ENCODE peak calls at places on chromosomes 1 and 21, in four cellular contexts. One of them, this sample, is unnamed.
A peak's percentile ranks its signal among the peaks of the same experiment; 100 is the strongest.

GRCh38 chr21:34039678-34040382 is 33.5 kb upstream of the MRPS6 start:
- DNase-seq in WTC11: no peak
- DNase-seq in SK-N-SH: no peak
- DNase-seq in GM12878: no peak
- DNase-seq in this sample: peak; percentile 41

GRCh38 chr1:47913225-47913823 is 83.9 kb downstream of the TRABD2B start:
- DNase-seq in WTC11: no peak
- DNase-seq in SK-N-SH: no peak
- DNase-seq in GM12878: no peak
- DNase-seq in this sample: no peak

GRCh38 chr1:196779093-196779492 is 4.5 kb downstream of the CFHR3 start:
- DNase-seq in WTC11: no peak
- DNase-seq in SK-N-SH: no peak
- DNase-seq in GM12878: no peak
- DNase-seq in this sample: no peak

GRCh38 chr1:147717051-147717705 is 43.2 kb downstream of the GJA5 start:
- DNase-seq in WTC11: no peak
- DNase-seq in SK-N-SH: no peak
- DNase-seq in GM12878: no peak
- DNase-seq in this sample: no peak

GRCh38 chr1:8077120-8077573 is 51.0 kb upstream of the ERRFI1 start:
- DNase-seq in WTC11: no peak
- DNase-seq in SK-N-SH: no peak
- DNase-seq in GM12878: no peak
- DNase-seq in this sample: peak; percentile 54

GRCh38 chr1:3539707-3540425 is 71.4 kb downstream of the MEGF6 start:
- DNase-seq in WTC11: no peak
- DNase-seq in SK-N-SH: peak; percentile 60
- DNase-seq in GM12878: no peak
- DNase-seq in this sample: no peak

GRCh38 chr1:67134692-67135091 is at the start of gene C1orf141:
- DNase-seq in WTC11: peak; percentile 62
- DNase-seq in SK-N-SH: no peak
- DNase-seq in GM12878: no peak
- DNase-seq in this sample: no peak

GRCh38 chr1:218526198-218526580 is 181.1 kb downstream of the TGFB2 start:
- DNase-seq in WTC11: no peak
- DNase-seq in SK-N-SH: no peak
- DNase-seq in GM12878: no peak
- DNase-seq in this sample: no peak

GRCh38 chr1:11109361-11109760 is 9.7 kb upstream of the EXOSC10 start:
- DNase-seq in WTC11: no peak
- DNase-seq in SK-N-SH: no peak
- DNase-seq in GM12878: no peak
- DNase-seq in this sample: no peak

GRCh38 chr21:31180256-31181088 is 142.2 kb upstream of the KRTAP19-8 start:
- DNase-seq in WTC11: no peak
- DNase-seq in SK-N-SH: peak; percentile 68
- DNase-seq in GM12878: no peak
- DNase-seq in this sample: peak; percentile 25

GRCh38 chr1:157992031-157992568 is 1.3 kb upstream of the KIRREL1 start:
- DNase-seq in WTC11: peak; percentile 77
- DNase-seq in SK-N-SH: peak; percentile 63
- DNase-seq in GM12878: no peak
- DNase-seq in this sample: peak; percentile 66

GRCh38 chr1:149978547-149979023 is 31.9 kb downstream of the OTUD7B start:
- DNase-seq in WTC11: no peak
- DNase-seq in SK-N-SH: no peak
- DNase-seq in GM12878: no peak
- DNase-seq in this sample: no peak

GRCh38 chr1:31418626-31419025 is 5.6 kb downstream of the SERINC2 start:
- DNase-seq in WTC11: no peak
- DNase-seq in SK-N-SH: no peak
- DNase-seq in GM12878: no peak
- DNase-seq in this sample: no peak

GRCh38 chr1:71565267-71565666 is 484.4 kb upstream of the ZRANB2 start:
- DNase-seq in WTC11: no peak
- DNase-seq in SK-N-SH: no peak
- DNase-seq in GM12878: no peak
- DNase-seq in this sample: no peak

GRCh38 chr1:154607084-154607747 is 770 bp downstream of the ADAR start:
- DNase-seq in WTC11: peak; percentile 21
- DNase-seq in SK-N-SH: peak; percentile 34
- DNase-seq in GM12878: no peak
- DNase-seq in this sample: no peak

GRCh38 chr21:38310619-38311018 is 53.8 kb downstream of the KCNJ15 start:
- DNase-seq in WTC11: no peak
- DNase-seq in SK-N-SH: no peak
- DNase-seq in GM12878: no peak
- DNase-seq in this sample: no peak

GRCh38 chr1:185420588-185421081 is 103.6 kb upstream of the IVNS1ABP start:
- DNase-seq in WTC11: no peak
- DNase-seq in SK-N-SH: no peak
- DNase-seq in GM12878: no peak
- DNase-seq in this sample: no peak

GRCh38 chr1:106620521-106620954 is 435.9 kb upstream of the PRMT6 start:
- DNase-seq in WTC11: no peak
- DNase-seq in SK-N-SH: no peak
- DNase-seq in GM12878: no peak
- DNase-seq in this sample: no peak

GRCh38 chr1:228647523-228648444 is 87.5 kb upstream of the RHOU start:
- DNase-seq in WTC11: peak; percentile 58
- DNase-seq in SK-N-SH: peak; percentile 63
- DNase-seq in GM12878: no peak
- DNase-seq in this sample: no peak

GRCh38 chr1:6599141-6599975 is 3.3 kb downstream of the KLHL21 start:
- DNase-seq in WTC11: no peak
- DNase-seq in SK-N-SH: no peak
- DNase-seq in GM12878: no peak
- DNase-seq in this sample: no peak

GRCh38 chr1:147475488-147475887 is 65.8 kb upstream of the BCL9 start:
- DNase-seq in WTC11: no peak
- DNase-seq in SK-N-SH: no peak
- DNase-seq in GM12878: no peak
- DNase-seq in this sample: no peak

GRCh38 chr1:42424201-42424600 is 31.6 kb downstream of the ZMYND12 start:
- DNase-seq in WTC11: no peak
- DNase-seq in SK-N-SH: no peak
- DNase-seq in GM12878: no peak
- DNase-seq in this sample: no peak

GRCh38 chr1:85585845-85586244 is 5.3 kb downstream of the CCN1 start:
- DNase-seq in WTC11: no peak
- DNase-seq in SK-N-SH: no peak
- DNase-seq in GM12878: no peak
- DNase-seq in this sample: no peak

GRCh38 chr1:40998668-40999067 is 19.2 kb downstream of the CTPS1 start:
- DNase-seq in WTC11: no peak
- DNase-seq in SK-N-SH: no peak
- DNase-seq in GM12878: no peak
- DNase-seq in this sample: no peak

GRCh38 chr21:25818156-25818950 is 83.6 kb downstream of the GABPA start:
- DNase-seq in WTC11: no peak
- DNase-seq in SK-N-SH: no peak
- DNase-seq in GM12878: no peak
- DNase-seq in this sample: no peak

GRCh38 chr1:86912501-86912900 is 1.4 kb downstream of the SELENOF start:
- DNase-seq in WTC11: no peak
- DNase-seq in SK-N-SH: no peak
- DNase-seq in GM12878: peak; percentile 37
- DNase-seq in this sample: no peak

GRCh38 chr1:37255111-37255795 is 219.1 kb upstream of the ZC3H12A start:
- DNase-seq in WTC11: peak; percentile 92
- DNase-seq in SK-N-SH: no peak
- DNase-seq in GM12878: no peak
- DNase-seq in this sample: peak; percentile 88

GRCh38 chr1:81877940-81878339 is 77.2 kb downstream of the ADGRL2 start:
- DNase-seq in WTC11: no peak
- DNase-seq in SK-N-SH: no peak
- DNase-seq in GM12878: no peak
- DNase-seq in this sample: no peak

GRCh38 chr1:65512967-65513777 is 92.7 kb downstream of the LEPR start:
- DNase-seq in WTC11: no peak
- DNase-seq in SK-N-SH: no peak
- DNase-seq in GM12878: no peak
- DNase-seq in this sample: no peak

GRCh38 chr1:112488141-112488540 is 20.6 kb upstream of the WNT2B start:
- DNase-seq in WTC11: no peak
- DNase-seq in SK-N-SH: no peak
- DNase-seq in GM12878: no peak
- DNase-seq in this sample: no peak

GRCh38 chr1:228668553-228669400 is 66.5 kb upstream of the RHOU start:
- DNase-seq in WTC11: no peak
- DNase-seq in SK-N-SH: no peak
- DNase-seq in GM12878: no peak
- DNase-seq in this sample: no peak

GRCh38 chr1:202054094-202054493 is 43.7 kb downstream of the ELF3 start:
- DNase-seq in WTC11: no peak
- DNase-seq in SK-N-SH: no peak
- DNase-seq in GM12878: no peak
- DNase-seq in this sample: no peak
- TF ChIP-seq USF1 in WTC11: no peak
- TF ChIP-seq USF1 in SK-N-SH: no peak
- TF ChIP-seq USF1 in GM12878: no peak
- TF ChIP-seq USF1 in this sample: no peak

DNA sequence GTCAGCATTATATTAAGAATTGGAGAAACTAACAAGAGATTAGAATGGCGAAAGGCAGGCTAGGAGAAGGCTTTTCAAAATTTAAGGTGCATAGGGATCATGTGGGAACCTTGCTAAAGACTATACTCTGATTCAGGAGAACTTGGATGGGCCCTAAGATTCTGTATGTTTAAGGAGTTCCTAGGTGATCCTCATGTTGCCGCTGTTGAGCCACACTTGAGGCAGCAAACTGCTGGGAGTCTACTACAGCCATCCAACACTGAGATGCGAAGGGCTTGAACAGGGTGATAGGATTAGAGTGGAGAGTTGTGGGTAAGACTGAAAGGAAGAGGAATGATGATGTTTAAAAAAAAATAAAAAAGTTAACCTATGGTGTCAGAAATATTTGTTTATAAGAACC is 1013.2 kb downstream of the MRPL39 start:
- DNase-seq in WTC11: peak; percentile 15
- DNase-seq in SK-N-SH: no peak
- DNase-seq in GM12878: no peak
- DNase-seq in this sample: peak; percentile 3
- TF ChIP-seq USF1 in WTC11: no peak
- TF ChIP-seq USF1 in SK-N-SH: no peak
- TF ChIP-seq USF1 in GM12878: no peak
- TF ChIP-seq USF1 in this sample: no peak

DNA sequence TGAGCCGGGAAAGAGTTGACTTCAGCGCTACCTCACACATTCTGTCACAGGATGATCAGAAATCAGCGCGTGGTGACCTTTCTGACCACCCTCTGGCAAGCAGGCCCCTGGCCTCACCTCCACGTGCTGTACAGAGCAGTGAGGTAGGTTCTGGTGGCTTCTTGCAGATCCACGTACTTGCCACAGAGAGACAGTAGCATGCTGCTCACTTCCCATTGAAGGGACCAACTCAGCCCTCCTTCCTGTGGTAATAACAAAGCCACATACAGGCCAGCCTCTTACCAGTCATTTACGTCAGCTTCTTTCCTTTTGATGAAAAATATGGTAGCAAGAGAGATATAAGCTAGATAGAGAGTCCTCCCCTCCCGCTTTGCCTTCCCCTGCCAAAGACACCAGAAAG is 200.7 kb downstream of the CHRM3 start:
- DNase-seq in WTC11: no peak
- DNase-seq in SK-N-SH: no peak
- DNase-seq in GM12878: no peak
- DNase-seq in this sample: no peak
- TF ChIP-seq USF1 in WTC11: no peak
- TF ChIP-seq USF1 in SK-N-SH: no peak
- TF ChIP-seq USF1 in GM12878: no peak
- TF ChIP-seq USF1 in this sample: no peak

DNA sequence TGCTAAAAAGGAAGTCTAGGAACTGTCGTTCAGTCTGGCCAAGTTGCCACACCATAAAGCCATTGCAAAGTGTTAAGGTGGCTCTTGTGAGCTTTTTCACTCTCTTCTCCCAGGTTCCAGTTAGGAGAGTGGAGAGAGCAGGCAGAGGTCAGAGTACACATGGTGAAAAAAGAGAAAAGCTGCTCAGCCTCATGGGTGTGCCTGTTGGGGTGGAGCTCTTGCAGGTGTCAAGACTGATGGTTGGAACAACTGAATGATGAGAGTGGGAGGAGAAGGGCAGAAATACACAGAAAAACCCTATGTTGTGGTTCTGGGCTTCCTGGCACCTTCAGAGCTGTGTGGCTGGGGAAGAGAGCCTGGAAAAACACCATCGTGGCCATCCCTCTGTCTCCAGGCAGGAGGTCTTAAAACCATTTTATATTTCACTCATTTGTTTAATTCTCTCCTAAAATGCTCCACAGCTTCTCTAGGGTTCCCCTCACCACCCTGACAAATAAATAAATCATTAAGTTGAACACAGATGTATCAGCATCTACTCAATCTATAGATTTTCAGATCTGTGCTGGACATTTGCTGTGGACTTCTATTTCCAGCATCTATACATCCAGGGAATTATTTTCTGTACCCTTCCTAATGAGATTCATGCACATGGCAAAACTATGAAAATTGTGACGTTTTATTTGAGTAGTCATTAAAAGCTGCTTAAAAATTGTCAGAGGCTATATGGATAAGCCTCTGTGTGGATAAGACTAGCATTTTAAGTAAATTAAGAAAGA is 17.5 kb downstream of the UBASH3A start:
- DNase-seq in WTC11: no peak
- DNase-seq in SK-N-SH: no peak
- DNase-seq in GM12878: no peak
- DNase-seq in this sample: no peak
- TF ChIP-seq USF1 in WTC11: no peak
- TF ChIP-seq USF1 in SK-N-SH: no peak
- TF ChIP-seq USF1 in GM12878: no peak
- TF ChIP-seq USF1 in this sample: no peak

GRCh38 chr1:177487481-177487880 is 316.7 kb downstream of the BRINP2 start:
- DNase-seq in WTC11: peak; percentile 43
- DNase-seq in SK-N-SH: no peak
- DNase-seq in GM12878: no peak
- DNase-seq in this sample: no peak
- TF ChIP-seq USF1 in WTC11: no peak
- TF ChIP-seq USF1 in SK-N-SH: no peak
- TF ChIP-seq USF1 in GM12878: no peak
- TF ChIP-seq USF1 in this sample: no peak

DNA sequence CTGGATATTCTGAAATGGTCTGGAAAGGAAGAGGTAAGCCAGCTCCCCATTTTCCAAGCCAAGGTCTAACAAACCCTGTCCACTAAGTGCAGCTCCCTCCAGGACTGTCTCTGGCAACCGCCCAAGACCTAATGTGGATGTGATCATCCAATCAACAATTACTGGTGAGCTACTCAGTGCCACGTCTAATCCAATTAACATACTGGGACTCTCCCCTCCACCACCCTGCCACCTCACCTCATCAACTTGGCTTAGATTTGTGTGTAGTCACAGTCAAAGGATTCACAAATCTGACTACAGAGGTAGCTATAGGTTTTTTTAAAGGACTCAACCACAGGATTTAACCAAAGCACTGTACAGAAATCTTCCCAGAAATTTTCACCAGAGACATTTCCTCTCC is 25.4 kb upstream of the S100A7 start:
- DNase-seq in WTC11: no peak
- DNase-seq in SK-N-SH: peak; percentile 65
- DNase-seq in GM12878: no peak
- DNase-seq in this sample: no peak
- TF ChIP-seq USF1 in WTC11: no peak
- TF ChIP-seq USF1 in SK-N-SH: no peak
- TF ChIP-seq USF1 in GM12878: no peak
- TF ChIP-seq USF1 in this sample: no peak